ENCODE peak calls at places on chromosomes 11 and 22, in six cellular contexts. One of them, this sample, is unnamed.

GRCh38 chr11:65204646-65205601 is 23.2 kb downstream of the CAPN1 start:
- DNase-seq in stomach: peak; percentile 22
- DNase-seq in naive thymus-derived CD4-positive, alpha-beta T cell: no peak
- DNase-seq in colonic mucosa: no peak
- DNase-seq in neural progenitor cell: peak; percentile 91
- DNase-seq in pancreas: no peak
- DNase-seq in this sample: peak; percentile 28

GRCh38 chr22:35258144-35258988 is 1.1 kb downstream of the HMGXB4 start:
- DNase-seq in stomach: no peak
- DNase-seq in naive thymus-derived CD4-positive, alpha-beta T cell: no peak
- DNase-seq in colonic mucosa: peak; percentile 36
- DNase-seq in neural progenitor cell: peak; percentile 85
- DNase-seq in pancreas: peak; percentile 15
- DNase-seq in this sample: peak; percentile 34

GRCh38 chr22:37244114-37244921 is at the start of gene RAC2:
- DNase-seq in stomach: peak; percentile 78
- DNase-seq in naive thymus-derived CD4-positive, alpha-beta T cell: peak; percentile 67
- DNase-seq in colonic mucosa: peak; percentile 88
- DNase-seq in neural progenitor cell: peak; percentile 47
- DNase-seq in pancreas: peak; percentile 65
- DNase-seq in this sample: peak; percentile 70

GRCh38 chr11:122059565-122059964 is 56.5 kb downstream of the BLID start:
- DNase-seq in stomach: no peak
- DNase-seq in naive thymus-derived CD4-positive, alpha-beta T cell: no peak
- DNase-seq in colonic mucosa: no peak
- DNase-seq in neural progenitor cell: no peak
- DNase-seq in pancreas: no peak
- DNase-seq in this sample: no peak

GRCh38 chr11:67486481-67487195 is 3.8 kb downstream of the AIP start:
- DNase-seq in stomach: no peak
- DNase-seq in naive thymus-derived CD4-positive, alpha-beta T cell: no peak
- DNase-seq in colonic mucosa: no peak
- DNase-seq in neural progenitor cell: no peak
- DNase-seq in pancreas: no peak
- DNase-seq in this sample: no peak

GRCh38 chr11:65810046-65810868 is 23.4 kb downstream of the OVOL1 start:
- DNase-seq in stomach: no peak
- DNase-seq in naive thymus-derived CD4-positive, alpha-beta T cell: no peak
- DNase-seq in colonic mucosa: no peak
- DNase-seq in neural progenitor cell: no peak
- DNase-seq in pancreas: no peak
- DNase-seq in this sample: peak; percentile 58

GRCh38 chr11:64809781-64810241 is 540 bp downstream of the MEN1 start:
- DNase-seq in stomach: peak; percentile 65
- DNase-seq in naive thymus-derived CD4-positive, alpha-beta T cell: no peak
- DNase-seq in colonic mucosa: peak; percentile 75
- DNase-seq in neural progenitor cell: peak; percentile 71
- DNase-seq in pancreas: peak; percentile 54
- DNase-seq in this sample: peak; percentile 74

GRCh38 chr11:117626576-117626975 is 170.4 kb downstream of the DSCAML1 start:
- DNase-seq in stomach: no peak
- DNase-seq in naive thymus-derived CD4-positive, alpha-beta T cell: no peak
- DNase-seq in colonic mucosa: no peak
- DNase-seq in neural progenitor cell: no peak
- DNase-seq in pancreas: no peak
- DNase-seq in this sample: no peak

GRCh38 chr11:44681698-44682097 is 45.1 kb upstream of the TSPAN18 start:
- DNase-seq in stomach: no peak
- DNase-seq in naive thymus-derived CD4-positive, alpha-beta T cell: no peak
- DNase-seq in colonic mucosa: no peak
- DNase-seq in neural progenitor cell: no peak
- DNase-seq in pancreas: no peak
- DNase-seq in this sample: no peak

GRCh38 chr11:83004855-83005556 is 66.7 kb downstream of the RAB30 start:
- DNase-seq in stomach: no peak
- DNase-seq in naive thymus-derived CD4-positive, alpha-beta T cell: no peak
- DNase-seq in colonic mucosa: no peak
- DNase-seq in neural progenitor cell: no peak
- DNase-seq in pancreas: no peak
- DNase-seq in this sample: peak; percentile 77
- H3K4me1 ChIP-seq in stomach: peaks cover 25% of the 10 kb centered on the region
- H3K4me1 ChIP-seq in naive thymus-derived CD4-positive, alpha-beta T cell: no peaks in the 10 kb centered on the region
- H3K4me1 ChIP-seq in colonic mucosa: no peaks in the 10 kb centered on the region
- H3K4me1 ChIP-seq in neural progenitor cell: peaks cover 7% of the 10 kb centered on the region
- H3K4me1 ChIP-seq in pancreas: peaks cover 19% of the 10 kb centered on the region
- H3K4me1 ChIP-seq in this sample: peaks cover 8% of the 10 kb centered on the region

GRCh38 chr11:78315724-78316123 is 101.9 kb downstream of the GAB2 start:
- DNase-seq in stomach: no peak
- DNase-seq in naive thymus-derived CD4-positive, alpha-beta T cell: no peak
- DNase-seq in colonic mucosa: no peak
- DNase-seq in neural progenitor cell: no peak
- DNase-seq in pancreas: no peak
- DNase-seq in this sample: no peak

GRCh38 chr11:78319453-78319955 is 98.1 kb downstream of the GAB2 start:
- DNase-seq in stomach: no peak
- DNase-seq in naive thymus-derived CD4-positive, alpha-beta T cell: no peak
- DNase-seq in colonic mucosa: no peak
- DNase-seq in neural progenitor cell: no peak
- DNase-seq in pancreas: no peak
- DNase-seq in this sample: no peak

GRCh38 chr11:78318733-78319132 is 98.9 kb downstream of the GAB2 start:
- DNase-seq in stomach: no peak
- DNase-seq in naive thymus-derived CD4-positive, alpha-beta T cell: no peak
- DNase-seq in colonic mucosa: no peak
- DNase-seq in neural progenitor cell: peak; percentile 63
- DNase-seq in pancreas: no peak
- DNase-seq in this sample: no peak

GRCh38 chr11:78314753-78315152 is 102.9 kb downstream of the GAB2 start:
- DNase-seq in stomach: no peak
- DNase-seq in naive thymus-derived CD4-positive, alpha-beta T cell: no peak
- DNase-seq in colonic mucosa: no peak
- DNase-seq in neural progenitor cell: no peak
- DNase-seq in pancreas: no peak
- DNase-seq in this sample: no peak

GRCh38 chr11:78318321-78318720 is 99.3 kb downstream of the GAB2 start:
- DNase-seq in stomach: no peak
- DNase-seq in naive thymus-derived CD4-positive, alpha-beta T cell: no peak
- DNase-seq in colonic mucosa: no peak
- DNase-seq in neural progenitor cell: no peak
- DNase-seq in pancreas: no peak
- DNase-seq in this sample: no peak
- H3K27ac ChIP-seq in stomach: no peak overlapping the region
- H3K27ac ChIP-seq in naive thymus-derived CD4-positive, alpha-beta T cell: no peak overlapping the region
- H3K27ac ChIP-seq in colonic mucosa: no peak overlapping the region
- H3K27ac ChIP-seq in neural progenitor cell: peak overlapping the region; percentile 69
- H3K27ac ChIP-seq in pancreas: no peak overlapping the region
- H3K27ac ChIP-seq in this sample: no peak overlapping the region

GRCh38 chr11:133710681-133711240 is 134.6 kb downstream of the SPATA19 start:
- DNase-seq in stomach: no peak
- DNase-seq in naive thymus-derived CD4-positive, alpha-beta T cell: no peak
- DNase-seq in colonic mucosa: no peak
- DNase-seq in neural progenitor cell: no peak
- DNase-seq in pancreas: no peak
- DNase-seq in this sample: no peak

GRCh38 chr11:133705873-133706272 is 139.4 kb downstream of the SPATA19 start:
- DNase-seq in stomach: no peak
- DNase-seq in naive thymus-derived CD4-positive, alpha-beta T cell: no peak
- DNase-seq in colonic mucosa: no peak
- DNase-seq in neural progenitor cell: no peak
- DNase-seq in pancreas: no peak
- DNase-seq in this sample: no peak

GRCh38 chr11:133706925-133707794 is 138.2 kb downstream of the SPATA19 start:
- DNase-seq in stomach: no peak
- DNase-seq in naive thymus-derived CD4-positive, alpha-beta T cell: no peak
- DNase-seq in colonic mucosa: no peak
- DNase-seq in neural progenitor cell: no peak
- DNase-seq in pancreas: no peak
- DNase-seq in this sample: no peak

GRCh38 chr11:133710241-133710640 is 135.1 kb downstream of the SPATA19 start:
- DNase-seq in stomach: no peak
- DNase-seq in naive thymus-derived CD4-positive, alpha-beta T cell: no peak
- DNase-seq in colonic mucosa: no peak
- DNase-seq in neural progenitor cell: no peak
- DNase-seq in pancreas: no peak
- DNase-seq in this sample: no peak

GRCh38 chr11:133708547-133709051 is 136.7 kb downstream of the SPATA19 start:
- DNase-seq in stomach: no peak
- DNase-seq in naive thymus-derived CD4-positive, alpha-beta T cell: no peak
- DNase-seq in colonic mucosa: no peak
- DNase-seq in neural progenitor cell: no peak
- DNase-seq in pancreas: no peak
- DNase-seq in this sample: no peak
- H3K9me3 ChIP-seq in stomach: no peaks in the 10 kb centered on the region
- H3K9me3 ChIP-seq in naive thymus-derived CD4-positive, alpha-beta T cell: no peaks in the 10 kb centered on the region
- H3K9me3 ChIP-seq in colonic mucosa: no peaks in the 10 kb centered on the region
- H3K9me3 ChIP-seq in neural progenitor cell: no peaks in the 10 kb centered on the region
- H3K9me3 ChIP-seq in pancreas: no peaks in the 10 kb centered on the region
- H3K9me3 ChIP-seq in this sample: no peaks in the 10 kb centered on the region

GRCh38 chr22:30861131-30861530 is 107.4 kb downstream of the MORC2 start:
- DNase-seq in stomach: peak; percentile 13
- DNase-seq in naive thymus-derived CD4-positive, alpha-beta T cell: no peak
- DNase-seq in colonic mucosa: no peak
- DNase-seq in neural progenitor cell: no peak
- DNase-seq in pancreas: no peak
- DNase-seq in this sample: no peak

GRCh38 chr22:30858976-30859713 is 109.4 kb downstream of the MORC2 start:
- DNase-seq in stomach: peak; percentile 17
- DNase-seq in naive thymus-derived CD4-positive, alpha-beta T cell: no peak
- DNase-seq in colonic mucosa: no peak
- DNase-seq in neural progenitor cell: no peak
- DNase-seq in pancreas: no peak
- DNase-seq in this sample: no peak

GRCh38 chr22:30861688-30862552 is 106.7 kb downstream of the MORC2 start:
- DNase-seq in stomach: peak; percentile 9
- DNase-seq in naive thymus-derived CD4-positive, alpha-beta T cell: no peak
- DNase-seq in colonic mucosa: no peak
- DNase-seq in neural progenitor cell: no peak
- DNase-seq in pancreas: no peak
- DNase-seq in this sample: no peak

GRCh38 chr22:30859714-30860095 is 108.9 kb downstream of the MORC2 start:
- DNase-seq in stomach: no peak
- DNase-seq in naive thymus-derived CD4-positive, alpha-beta T cell: no peak
- DNase-seq in colonic mucosa: no peak
- DNase-seq in neural progenitor cell: no peak
- DNase-seq in pancreas: no peak
- DNase-seq in this sample: no peak

GRCh38 chr22:30860176-30861105 is 108.1 kb downstream of the MORC2 start:
- DNase-seq in stomach: peak; percentile 17
- DNase-seq in naive thymus-derived CD4-positive, alpha-beta T cell: no peak
- DNase-seq in colonic mucosa: no peak
- DNase-seq in neural progenitor cell: no peak
- DNase-seq in pancreas: no peak
- DNase-seq in this sample: no peak
- H3K4me1 ChIP-seq in stomach: no peaks in the 10 kb centered on the region
- H3K4me1 ChIP-seq in naive thymus-derived CD4-positive, alpha-beta T cell: no peaks in the 10 kb centered on the region
- H3K4me1 ChIP-seq in colonic mucosa: no peaks in the 10 kb centered on the region
- H3K4me1 ChIP-seq in neural progenitor cell: no peaks in the 10 kb centered on the region
- H3K4me1 ChIP-seq in pancreas: no peaks in the 10 kb centered on the region
- H3K4me1 ChIP-seq in this sample: no peaks in the 10 kb centered on the region

DNA sequence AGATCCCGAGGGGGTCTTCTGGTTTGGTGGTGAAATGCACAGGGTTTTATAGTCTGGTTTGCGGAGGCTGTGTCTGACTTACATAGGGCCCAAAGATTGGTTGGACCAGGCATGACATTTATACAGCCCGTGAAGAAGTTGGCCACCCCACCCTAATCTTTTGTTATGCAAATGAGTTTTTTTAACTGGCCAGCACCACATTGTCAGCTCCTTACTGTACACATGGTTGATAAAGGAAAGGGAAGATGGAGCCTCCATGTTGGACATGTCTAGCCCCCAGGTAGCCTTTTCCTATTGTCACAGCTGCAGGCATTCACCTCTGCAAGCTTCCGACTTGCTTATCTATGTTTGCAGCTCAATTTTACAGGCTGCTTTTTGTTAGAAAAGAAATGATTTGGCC is 70.1 kb downstream of the WT1 start:
- DNase-seq in stomach: no peak
- DNase-seq in naive thymus-derived CD4-positive, alpha-beta T cell: no peak
- DNase-seq in colonic mucosa: no peak
- DNase-seq in neural progenitor cell: no peak
- DNase-seq in pancreas: no peak
- DNase-seq in this sample: no peak
- H3K27ac ChIP-seq in stomach: no peak overlapping the region
- H3K27ac ChIP-seq in naive thymus-derived CD4-positive, alpha-beta T cell: no peak overlapping the region
- H3K27ac ChIP-seq in colonic mucosa: no peak overlapping the region
- H3K27ac ChIP-seq in neural progenitor cell: no peak overlapping the region
- H3K27ac ChIP-seq in pancreas: no peak overlapping the region
- H3K27ac ChIP-seq in this sample: no peak overlapping the region

DNA sequence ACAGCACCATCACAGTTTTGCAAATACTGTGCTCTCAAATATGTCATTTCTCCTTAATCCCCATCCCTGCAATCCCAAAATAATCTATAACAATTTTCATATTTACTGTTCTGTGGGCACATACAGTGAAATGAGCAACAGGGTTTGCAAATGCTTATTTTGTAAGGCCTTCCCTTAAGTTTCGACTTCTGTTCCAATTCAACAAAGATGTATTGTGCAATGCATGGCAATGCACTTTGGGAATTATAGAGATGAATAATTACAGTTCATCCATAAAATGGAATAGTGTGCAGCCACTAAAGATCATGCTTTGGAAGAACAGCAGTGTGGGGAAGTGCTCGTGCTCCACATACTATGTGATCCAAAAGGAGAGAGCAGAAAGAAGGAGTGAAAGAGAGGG is 4.9 kb downstream of the ANKK1 start:
- DNase-seq in stomach: no peak
- DNase-seq in naive thymus-derived CD4-positive, alpha-beta T cell: no peak
- DNase-seq in colonic mucosa: no peak
- DNase-seq in neural progenitor cell: no peak
- DNase-seq in pancreas: no peak
- DNase-seq in this sample: no peak
- H3K9me3 ChIP-seq in stomach: no peaks in the 10 kb centered on the region
- H3K9me3 ChIP-seq in naive thymus-derived CD4-positive, alpha-beta T cell: no peaks in the 10 kb centered on the region
- H3K9me3 ChIP-seq in colonic mucosa: no peaks in the 10 kb centered on the region
- H3K9me3 ChIP-seq in neural progenitor cell: no peaks in the 10 kb centered on the region
- H3K9me3 ChIP-seq in pancreas: no peaks in the 10 kb centered on the region
- H3K9me3 ChIP-seq in this sample: no peaks in the 10 kb centered on the region

GRCh38 chr22:19173047-19174035 is 5.2 kb downstream of the SLC25A1 start:
- DNase-seq in stomach: no peak
- DNase-seq in naive thymus-derived CD4-positive, alpha-beta T cell: no peak
- DNase-seq in colonic mucosa: peak; percentile 86
- DNase-seq in neural progenitor cell: peak; percentile 2
- DNase-seq in pancreas: no peak
- DNase-seq in this sample: peak; percentile 84
- H3K4me1 ChIP-seq in stomach: peaks cover 84% of the 10 kb centered on the region
- H3K4me1 ChIP-seq in naive thymus-derived CD4-positive, alpha-beta T cell: peaks cover 11% of the 10 kb centered on the region
- H3K4me1 ChIP-seq in colonic mucosa: peaks cover 41% of the 10 kb centered on the region
- H3K4me1 ChIP-seq in neural progenitor cell: peaks cover 27% of the 10 kb centered on the region
- H3K4me1 ChIP-seq in pancreas: peaks cover 27% of the 10 kb centered on the region
- H3K4me1 ChIP-seq in this sample: peaks cover 15% of the 10 kb centered on the region